ENCODE peak calls at places on chromosome 3, in nine cellular contexts. H, E, O, W, P, A, Q, S and R are unnamed samples.

GRCh38 chr3:126053513-126053912 is 30.4 kb downstream of the SLC41A3 start:
- DNase-seq in H (no peak), E (peak), O (no peak), W (no peak), P (no peak), A (no peak), Q (no peak), S (no peak), R (peak)

GRCh38 chr3:185824051-185824466 is 783 bp downstream of the IGF2BP2 start:
- DNase-seq in H (no peak), E (peak), O (no peak), W (peak), P (peak), A (no peak), Q (peak), S (no peak), R (no peak)

GRCh38 chr3:151156618-151157216 is 46.3 kb downstream of the GPR171 start:
- DNase-seq in H (no peak), E (peak), O (peak), W (peak), P (no peak), A (peak), Q (no peak), S (no peak), R (peak)

GRCh38 chr3:45655906-45656305 is 33.3 kb upstream of the SACM1L start:
- DNase-seq in H (no peak), E (no peak), O (no peak), W (no peak), P (no peak), A (no peak), Q (no peak), S (no peak), R (peak)

GRCh38 chr3:163809540-163809993 is 1268.7 kb downstream of the SI start:
- DNase-seq in H (no peak), E (no peak), O (no peak), W (peak), P (no peak), A (no peak), Q (no peak), S (no peak), R (no peak)

GRCh38 chr3:184717608-184717995 is 5.7 kb upstream of the MAGEF1 start:
- DNase-seq in H (no peak), E (no peak), O (no peak), W (no peak), P (no peak), A (no peak), Q (no peak), S (no peak), R (no peak)

GRCh38 chr3:57952208-57952631 is 56.0 kb upstream of the FLNB start:
- DNase-seq in H (no peak), E (no peak), O (peak), W (peak), P (no peak), A (peak), Q (no peak), S (no peak), R (peak)

GRCh38 chr3:171459942-171460225 is 321 bp downstream of the TNIK start:
- DNase-seq in H (no peak), E (no peak), O (no peak), W (no peak), P (no peak), A (no peak), Q (no peak), S (no peak), R (peak)

GRCh38 chr3:168341965-168342719 is 246.4 kb upstream of the GOLIM4 start:
- DNase-seq in H (no peak), E (no peak), O (no peak), W (peak), P (no peak), A (no peak), Q (no peak), S (no peak), R (peak)

GRCh38 chr3:28198970-28199369 is 42.4 kb upstream of the CMC1 start:
- DNase-seq in H (no peak), E (no peak), O (no peak), W (no peak), P (no peak), A (no peak), Q (no peak), S (no peak), R (no peak)

GRCh38 chr3:88235102-88235501 is 85.3 kb downstream of the C3orf38 start:
- DNase-seq in H (no peak), E (no peak), O (no peak), W (no peak), P (no peak), A (peak), Q (no peak), S (no peak), R (peak)

GRCh38 chr3:69012836-69013255 is 638 bp downstream of the EOGT start:
- DNase-seq in H (peak), E (peak), O (peak), W (peak), P (no peak), A (peak), Q (peak), S (no peak), R (peak)

GRCh38 chr3:115814778-115815380 is 191.6 kb downstream of the GAP43 start:
- DNase-seq in H (peak), E (peak), O (peak), W (peak), P (peak), A (peak), Q (peak), S (peak), R (peak)

GRCh38 chr3:130405956-130406355 is 60.5 kb downstream of the COL6A5 start:
- DNase-seq in H (no peak), E (no peak), O (no peak), W (no peak), P (no peak), A (no peak), Q (no peak), S (no peak), R (no peak)

GRCh38 chr3:124413989-124414598 is 316.2 kb upstream of the UMPS start:
- DNase-seq in H (no peak), E (no peak), O (no peak), W (no peak), P (no peak), A (no peak), Q (no peak), S (no peak), R (no peak)

GRCh38 chr3:186235554-186235953 is 126.5 kb downstream of the DGKG start:
- DNase-seq in H (no peak), E (peak), O (no peak), W (no peak), P (no peak), A (no peak), Q (no peak), S (no peak), R (no peak)

GRCh38 chr3:108088146-108088545 is 2.7 kb downstream of the CD47 start:
- DNase-seq in H (no peak), E (no peak), O (no peak), W (no peak), P (no peak), A (no peak), Q (no peak), S (no peak), R (peak)

GRCh38 chr3:168095611-168096209 is at the start of gene GOLIM4:
- DNase-seq in H (peak), E (peak), O (peak), W (peak), P (peak), A (peak), Q (peak), S (no peak), R (peak)